ENCODE peak calls at places on chromosomes 3 and 15, in nine cellular contexts. V is hippocampal formation; M is activated gamma-delta T cell treated with anti-CD3 and anti-CD28 coated beads, Interleukin-2, amount 50 U/mL, for 16 hours; S is GOT3; T is NCI-H524; J is stimulated activated CD8-positive, alpha-beta memory T cell treated with anti-CD3 and anti-CD28 coated beads, Interleukin-2, amount 100 ng/mL, for 48 hours; E is progenitor cell of endocrine pancreas; O is smooth muscle cell of the brain vasculature; F is T-helper 1 cell. A is an unnamed sample.

GRCh38 chr3:24829632-24830229 is 335.1 kb upstream of the THRB start:
- DNase-seq in V (no peak), M (no peak), S (no peak), T (no peak), J (no peak), E (peak), O (no peak), F (no peak), A (no peak)

GRCh38 chr15:36808401-36809160 is 229.2 kb downstream of the CDIN1 start:
- DNase-seq in V (no peak), M (no peak), S (no peak), T (no peak), J (no peak), E (no peak), O (no peak), F (no peak), A (no peak)

GRCh38 chr3:170418422-170419300 is at the start of gene CLDN11:
- DNase-seq in V (peak), M (no peak), S (peak), T (peak), J (no peak), E (no peak), O (peak), F (no peak), A (no peak)

GRCh38 chr3:165643433-165643824 is 193.8 kb downstream of the BCHE start:
- DNase-seq in V (no peak), M (no peak), S (no peak), T (no peak), J (no peak), E (no peak), O (no peak), F (no peak), A (no peak)

GRCh38 chr3:127404614-127405598 is 117.1 kb upstream of the PRR20G start:
- DNase-seq in V (no peak), M (no peak), S (no peak), T (no peak), J (no peak), E (no peak), O (no peak), F (no peak), A (no peak)

GRCh38 chr15:48641416-48641815 is 4.1 kb downstream of the FBN1 start:
- DNase-seq in V (peak), M (no peak), S (no peak), T (peak), J (no peak), E (no peak), O (no peak), F (no peak), A (no peak)

GRCh38 chr3:171190668-171191067 is 164.1 kb upstream of the SLC2A2 start:
- DNase-seq in V (no peak), M (no peak), S (no peak), T (no peak), J (no peak), E (no peak), O (no peak), F (no peak), A (no peak)

GRCh38 chr15:58442122-58442521 is 10.3 kb downstream of the LIPC start:
- DNase-seq in V (no peak), M (no peak), S (no peak), T (no peak), J (no peak), E (no peak), O (no peak), F (no peak), A (no peak)

GRCh38 chr3:185473290-185473815 is 25.5 kb downstream of the TMEM41A start:
- DNase-seq in V (no peak), M (no peak), S (no peak), T (no peak), J (no peak), E (no peak), O (no peak), F (no peak), A (no peak)

GRCh38 chr3:144989756-144990155 is 1018.1 kb downstream of the DIPK2A start:
- DNase-seq in V (no peak), M (no peak), S (no peak), T (no peak), J (no peak), E (no peak), O (no peak), F (no peak), A (no peak)

GRCh38 chr3:127386490-127386889 is 98.6 kb upstream of the PRR20G start:
- DNase-seq in V (no peak), M (no peak), S (no peak), T (no peak), J (no peak), E (no peak), O (no peak), F (no peak), A (no peak)

GRCh38 chr3:48560648-48561018 is 2.9 kb downstream of the UCN2 start:
- DNase-seq in V (no peak), M (no peak), S (no peak), T (no peak), J (no peak), E (no peak), O (no peak), F (no peak), A (no peak)

GRCh38 chr3:41194701-41195100 is 4.6 kb upstream of the CTNNB1 start:
- DNase-seq in V (no peak), M (no peak), S (no peak), T (no peak), J (no peak), E (no peak), O (no peak), F (no peak), A (no peak)

GRCh38 chr15:65370885-65371284 is 6.9 kb downstream of the IGDCC3 start:
- DNase-seq in V (no peak), M (no peak), S (no peak), T (no peak), J (no peak), E (no peak), O (no peak), F (no peak), A (no peak)

GRCh38 chr15:59687831-59688230 is 1.3 kb downstream of the BNIP2 start:
- DNase-seq in V (no peak), M (no peak), S (no peak), T (no peak), J (no peak), E (no peak), O (no peak), F (peak), A (no peak)

GRCh38 chr15:78457101-78457500 is 19.1 kb downstream of the IREB2 start:
- DNase-seq in V (no peak), M (no peak), S (no peak), T (no peak), J (no peak), E (no peak), O (peak), F (no peak), A (peak)

GRCh38 chr3:71374582-71374981 is 208.9 kb downstream of the FOXP1 start:
- DNase-seq in V (no peak), M (no peak), S (no peak), T (no peak), J (no peak), E (no peak), O (no peak), F (no peak), A (no peak)

GRCh38 chr3:57173687-57174086 is 8.5 kb upstream of the IL17RD start:
- DNase-seq in V (no peak), M (no peak), S (no peak), T (no peak), J (no peak), E (no peak), O (no peak), F (no peak), A (no peak)

GRCh38 chr3:146189519-146190173 is 28.7 kb upstream of the PLOD2 start:
- DNase-seq in V (peak), M (no peak), S (no peak), T (peak), J (no peak), E (no peak), O (no peak), F (no peak), A (no peak)

GRCh38 chr3:167743799-167744198 is 8.3 kb downstream of the SERPINI1 start:
- DNase-seq in V (no peak), M (no peak), S (no peak), T (no peak), J (no peak), E (no peak), O (no peak), F (no peak), A (no peak)

GRCh38 chr3:158718490-158719170 is 13.6 kb downstream of the RARRES1 start:
- DNase-seq in V (no peak), M (no peak), S (no peak), T (no peak), J (no peak), E (no peak), O (peak), F (no peak), A (peak)

GRCh38 chr3:72892081-72892763 is 4.4 kb downstream of the GXYLT2 start:
- DNase-seq in V (peak), M (no peak), S (no peak), T (no peak), J (no peak), E (no peak), O (no peak), F (no peak), A (no peak)

GRCh38 chr3:16318216-16318615 is 53.2 kb downstream of the OXNAD1 start:
- DNase-seq in V (no peak), M (no peak), S (no peak), T (no peak), J (no peak), E (no peak), O (no peak), F (no peak), A (no peak)

GRCh38 chr3:64148955-64149653 is 76.2 kb downstream of the PRICKLE2 start:
- DNase-seq in V (no peak), M (no peak), S (no peak), T (no peak), J (no peak), E (no peak), O (no peak), F (no peak), A (no peak)

GRCh38 chr15:43505723-43506122 is 11.7 kb upstream of the MAP1A start:
- DNase-seq in V (no peak), M (no peak), S (no peak), T (no peak), J (no peak), E (no peak), O (no peak), F (no peak), A (no peak)

GRCh38 chr3:50585919-50586762 is 16.8 kb downstream of the HEMK1 start:
- DNase-seq in V (no peak), M (no peak), S (no peak), T (no peak), J (no peak), E (no peak), O (no peak), F (no peak), A (no peak)

GRCh38 chr3:152466784-152467183 is 198.1 kb downstream of the MBNL1 start:
- DNase-seq in V (no peak), M (no peak), S (no peak), T (peak), J (no peak), E (no peak), O (no peak), F (no peak), A (no peak)

GRCh38 chr15:88906551-88906950 is 6.6 kb downstream of the MFGE8 start:
- DNase-seq in V (no peak), M (no peak), S (no peak), T (no peak), J (no peak), E (no peak), O (no peak), F (no peak), A (no peak)

GRCh38 chr3:130386604-130387263 is 41.3 kb downstream of the COL6A5 start:
- DNase-seq in V (no peak), M (no peak), S (no peak), T (no peak), J (no peak), E (no peak), O (no peak), F (no peak), A (no peak)

GRCh38 chr3:185401319-185401955 is 38.5 kb downstream of the MAP3K13 start:
- DNase-seq in V (no peak), M (no peak), S (no peak), T (peak), J (no peak), E (no peak), O (no peak), F (no peak), A (no peak)

GRCh38 chr3:152382312-152383135 is 113.8 kb downstream of the MBNL1 start:
- DNase-seq in V (peak), M (no peak), S (no peak), T (no peak), J (no peak), E (no peak), O (no peak), F (no peak), A (no peak)

GRCh38 chr15:52448010-52448890 is 80.4 kb downstream of the MYO5A start:
- DNase-seq in V (no peak), M (no peak), S (no peak), T (no peak), J (no peak), E (no peak), O (no peak), F (no peak), A (no peak)

GRCh38 chr3:73214846-73215245 is 153.4 kb downstream of the EBLN2 start:
- DNase-seq in V (no peak), M (no peak), S (no peak), T (no peak), J (no peak), E (no peak), O (no peak), F (no peak), A (no peak)

GRCh38 chr3:30720586-30721313 is 114.3 kb downstream of the TGFBR2 start:
- DNase-seq in V (no peak), M (no peak), S (no peak), T (no peak), J (no peak), E (no peak), O (peak), F (no peak), A (no peak)